ENCODE peak calls at places on chromosomes 3 and 15, in nine cellular contexts. One of them, this sample, is unnamed.

GRCh38 chr3:87270908-87271727 is 5.3 kb downstream of the POU1F1 start:
- DNase-seq in AG04450: no peak
- DNase-seq in mammary epithelial cell: no peak
- DNase-seq in stomach: no peak
- DNase-seq in MM.1S: no peak
- DNase-seq in neural progenitor cell: no peak
- DNase-seq in esophagus muscularis mucosa: no peak
- DNase-seq in IMR-90: no peak
- DNase-seq in pancreas: no peak
- DNase-seq in this sample: no peak

GRCh38 chr3:175432338-175433025 is 573.3 kb downstream of the NAALADL2 start:
- DNase-seq in AG04450: no peak
- DNase-seq in mammary epithelial cell: no peak
- DNase-seq in stomach: no peak
- DNase-seq in MM.1S: no peak
- DNase-seq in neural progenitor cell: no peak
- DNase-seq in esophagus muscularis mucosa: no peak
- DNase-seq in IMR-90: peak; percentile 56
- DNase-seq in pancreas: no peak
- DNase-seq in this sample: no peak

GRCh38 chr15:100224206-100225185 is 117.3 kb downstream of the ADAMTS17 start:
- DNase-seq in AG04450: no peak
- DNase-seq in mammary epithelial cell: peak; percentile 79
- DNase-seq in stomach: no peak
- DNase-seq in MM.1S: no peak
- DNase-seq in neural progenitor cell: no peak
- DNase-seq in esophagus muscularis mucosa: no peak
- DNase-seq in IMR-90: no peak
- DNase-seq in pancreas: peak; percentile 8
- DNase-seq in this sample: no peak

GRCh38 chr15:63089260-63090043 is 32.2 kb upstream of the LACTB start:
- DNase-seq in AG04450: peak; percentile 90
- DNase-seq in mammary epithelial cell: no peak
- DNase-seq in stomach: no peak
- DNase-seq in MM.1S: no peak
- DNase-seq in neural progenitor cell: no peak
- DNase-seq in esophagus muscularis mucosa: no peak
- DNase-seq in IMR-90: peak; percentile 97
- DNase-seq in pancreas: no peak
- DNase-seq in this sample: peak; percentile 24

GRCh38 chr3:66256806-66257205 is 36.0 kb downstream of the SLC25A26 start:
- DNase-seq in AG04450: no peak
- DNase-seq in mammary epithelial cell: no peak
- DNase-seq in stomach: no peak
- DNase-seq in MM.1S: no peak
- DNase-seq in neural progenitor cell: no peak
- DNase-seq in esophagus muscularis mucosa: no peak
- DNase-seq in IMR-90: peak; percentile 72
- DNase-seq in pancreas: no peak
- DNase-seq in this sample: no peak

GRCh38 chr3:30350901-30351300 is 255.5 kb upstream of the TGFBR2 start:
- DNase-seq in AG04450: no peak
- DNase-seq in mammary epithelial cell: no peak
- DNase-seq in stomach: no peak
- DNase-seq in MM.1S: no peak
- DNase-seq in neural progenitor cell: no peak
- DNase-seq in esophagus muscularis mucosa: no peak
- DNase-seq in IMR-90: no peak
- DNase-seq in pancreas: no peak
- DNase-seq in this sample: no peak

GRCh38 chr3:132654190-132654589 is 5.4 kb downstream of the ACAD11 start:
- DNase-seq in AG04450: no peak
- DNase-seq in mammary epithelial cell: no peak
- DNase-seq in stomach: no peak
- DNase-seq in MM.1S: no peak
- DNase-seq in neural progenitor cell: no peak
- DNase-seq in esophagus muscularis mucosa: no peak
- DNase-seq in IMR-90: no peak
- DNase-seq in pancreas: no peak
- DNase-seq in this sample: no peak

GRCh38 chr3:124217542-124217941 is 225.6 kb upstream of the ROPN1 start:
- DNase-seq in AG04450: peak; percentile 44
- DNase-seq in mammary epithelial cell: peak; percentile 58
- DNase-seq in stomach: peak; percentile 53
- DNase-seq in MM.1S: peak; percentile 74
- DNase-seq in neural progenitor cell: peak; percentile 87
- DNase-seq in esophagus muscularis mucosa: no peak
- DNase-seq in IMR-90: peak; percentile 79
- DNase-seq in pancreas: no peak
- DNase-seq in this sample: no peak

GRCh38 chr15:38490231-38490630 is 36.3 kb downstream of the FAM98B start:
- DNase-seq in AG04450: peak; percentile 26
- DNase-seq in mammary epithelial cell: no peak
- DNase-seq in stomach: no peak
- DNase-seq in MM.1S: no peak
- DNase-seq in neural progenitor cell: no peak
- DNase-seq in esophagus muscularis mucosa: no peak
- DNase-seq in IMR-90: peak; percentile 87
- DNase-seq in pancreas: no peak
- DNase-seq in this sample: no peak

GRCh38 chr3:129040579-129041300 is 19.8 kb upstream of the GP9 start:
- DNase-seq in AG04450: no peak
- DNase-seq in mammary epithelial cell: no peak
- DNase-seq in stomach: no peak
- DNase-seq in MM.1S: no peak
- DNase-seq in neural progenitor cell: peak; percentile 21
- DNase-seq in esophagus muscularis mucosa: no peak
- DNase-seq in IMR-90: no peak
- DNase-seq in pancreas: peak; percentile 44
- DNase-seq in this sample: no peak

GRCh38 chr3:150747909-150748568 is 14.9 kb downstream of the SIAH2 start:
- DNase-seq in AG04450: no peak
- DNase-seq in mammary epithelial cell: no peak
- DNase-seq in stomach: no peak
- DNase-seq in MM.1S: no peak
- DNase-seq in neural progenitor cell: no peak
- DNase-seq in esophagus muscularis mucosa: no peak
- DNase-seq in IMR-90: no peak
- DNase-seq in pancreas: no peak
- DNase-seq in this sample: no peak
- H3K27ac ChIP-seq in AG04450: no peak overlapping the region
- H3K27ac ChIP-seq in mammary epithelial cell: no peak overlapping the region
- H3K27ac ChIP-seq in stomach: no peak overlapping the region
- H3K27ac ChIP-seq in MM.1S: no peak overlapping the region
- H3K27ac ChIP-seq in neural progenitor cell: no peak overlapping the region
- H3K27ac ChIP-seq in esophagus muscularis mucosa: no peak overlapping the region
- H3K27ac ChIP-seq in IMR-90: no peak overlapping the region
- H3K27ac ChIP-seq in pancreas: no peak overlapping the region
- H3K27ac ChIP-seq in this sample: no peak overlapping the region

GRCh38 chr3:9945358-9945757 is 6.8 kb downstream of the PRRT3 start:
- DNase-seq in AG04450: no peak
- DNase-seq in mammary epithelial cell: no peak
- DNase-seq in stomach: no peak
- DNase-seq in MM.1S: no peak
- DNase-seq in neural progenitor cell: no peak
- DNase-seq in esophagus muscularis mucosa: no peak
- DNase-seq in IMR-90: no peak
- DNase-seq in pancreas: no peak
- DNase-seq in this sample: no peak

GRCh38 chr3:9947025-9947995 is 4.9 kb downstream of the PRRT3 start:
- DNase-seq in AG04450: no peak
- DNase-seq in mammary epithelial cell: peak; percentile 61
- DNase-seq in stomach: peak; percentile 81
- DNase-seq in MM.1S: no peak
- DNase-seq in neural progenitor cell: peak; percentile 85
- DNase-seq in esophagus muscularis mucosa: no peak
- DNase-seq in IMR-90: peak; percentile 33
- DNase-seq in pancreas: peak; percentile 90
- DNase-seq in this sample: peak; percentile 61

GRCh38 chr3:9944271-9944670 is 7.9 kb downstream of the PRRT3 start:
- DNase-seq in AG04450: no peak
- DNase-seq in mammary epithelial cell: no peak
- DNase-seq in stomach: no peak
- DNase-seq in MM.1S: no peak
- DNase-seq in neural progenitor cell: no peak
- DNase-seq in esophagus muscularis mucosa: no peak
- DNase-seq in IMR-90: no peak
- DNase-seq in pancreas: no peak
- DNase-seq in this sample: no peak

GRCh38 chr3:9948586-9948985 is 3.6 kb downstream of the PRRT3 start:
- DNase-seq in AG04450: no peak
- DNase-seq in mammary epithelial cell: no peak
- DNase-seq in stomach: no peak
- DNase-seq in MM.1S: no peak
- DNase-seq in neural progenitor cell: no peak
- DNase-seq in esophagus muscularis mucosa: no peak
- DNase-seq in IMR-90: no peak
- DNase-seq in pancreas: no peak
- DNase-seq in this sample: no peak

DNA sequence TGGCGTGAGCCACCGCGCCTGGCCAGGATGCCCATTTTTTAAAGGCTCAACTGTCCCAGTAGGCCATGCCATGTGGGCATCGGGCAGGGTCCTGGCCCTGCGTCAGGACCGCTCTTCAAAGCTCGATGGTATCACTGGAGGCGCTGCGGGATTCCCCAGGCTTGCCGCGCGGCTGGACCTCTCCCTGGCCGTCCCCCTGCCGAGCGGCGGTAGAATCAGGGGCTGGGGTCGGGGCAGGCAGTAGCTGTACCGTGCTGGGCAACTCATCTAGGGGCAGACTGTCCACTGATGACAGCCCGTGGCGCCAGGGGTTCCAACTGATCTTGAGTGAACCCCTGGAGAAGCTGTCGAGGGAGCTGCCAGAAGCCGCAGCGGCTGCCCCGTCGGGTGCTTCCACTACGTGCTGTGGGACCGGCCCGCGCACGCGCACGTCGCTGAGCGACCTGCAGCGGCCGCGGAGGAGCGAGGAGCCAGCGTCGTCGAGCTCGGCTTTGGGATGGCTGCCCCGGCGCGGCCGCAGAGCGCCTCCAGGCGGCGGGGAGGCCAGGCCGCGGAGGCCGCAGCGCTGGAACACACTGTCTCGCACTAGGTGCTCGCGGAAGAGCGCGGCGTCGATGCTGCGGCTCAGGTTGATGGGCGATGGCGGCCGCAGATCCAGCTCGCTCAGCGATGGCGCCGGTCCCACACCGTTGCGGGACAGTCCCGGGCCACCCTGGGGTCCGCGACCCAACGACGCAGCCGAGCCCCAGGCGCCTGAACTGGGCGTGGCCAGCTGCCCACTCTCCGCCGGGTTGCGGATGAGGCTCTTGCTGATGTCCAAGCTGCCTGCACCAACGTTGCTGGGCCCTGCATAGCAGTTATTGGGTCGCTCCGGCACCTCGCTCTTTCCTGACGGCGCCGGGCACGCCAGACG is 5.8 kb downstream of the PRRT3 start:
- DNase-seq in AG04450: peak; percentile 66
- DNase-seq in mammary epithelial cell: peak; percentile 79
- DNase-seq in stomach: peak; percentile 92
- DNase-seq in MM.1S: no peak
- DNase-seq in neural progenitor cell: peak; percentile 95
- DNase-seq in esophagus muscularis mucosa: peak; percentile 93
- DNase-seq in IMR-90: peak; percentile 81
- DNase-seq in pancreas: peak; percentile 95
- DNase-seq in this sample: peak; percentile 92
- TF ChIP-seq CTCF in AG04450: peak; percentile 63
- TF ChIP-seq CTCF in mammary epithelial cell: peak; percentile 64
- TF ChIP-seq CTCF in stomach: no peak
- TF ChIP-seq CTCF in MM.1S: no peak
- TF ChIP-seq CTCF in neural progenitor cell: peak; percentile 71
- TF ChIP-seq CTCF in esophagus muscularis mucosa: peak; percentile 81
- TF ChIP-seq CTCF in IMR-90: peak; percentile 78
- TF ChIP-seq CTCF in pancreas: peak; percentile 68
- TF ChIP-seq CTCF in this sample: peak; percentile 97

GRCh38 chr3:101852315-101852714 is 3.0 kb downstream of the NFKBIZ start:
- DNase-seq in AG04450: no peak
- DNase-seq in mammary epithelial cell: no peak
- DNase-seq in stomach: no peak
- DNase-seq in MM.1S: no peak
- DNase-seq in neural progenitor cell: no peak
- DNase-seq in esophagus muscularis mucosa: no peak
- DNase-seq in IMR-90: no peak
- DNase-seq in pancreas: no peak
- DNase-seq in this sample: no peak

GRCh38 chr3:101851072-101851471 is 1.8 kb downstream of the NFKBIZ start:
- DNase-seq in AG04450: no peak
- DNase-seq in mammary epithelial cell: no peak
- DNase-seq in stomach: no peak
- DNase-seq in MM.1S: no peak
- DNase-seq in neural progenitor cell: no peak
- DNase-seq in esophagus muscularis mucosa: no peak
- DNase-seq in IMR-90: no peak
- DNase-seq in pancreas: no peak
- DNase-seq in this sample: no peak

GRCh38 chr3:101850327-101851048 is 1.2 kb downstream of the NFKBIZ start:
- DNase-seq in AG04450: no peak
- DNase-seq in mammary epithelial cell: peak; percentile 49
- DNase-seq in stomach: no peak
- DNase-seq in MM.1S: peak; percentile 75
- DNase-seq in neural progenitor cell: peak; percentile 6
- DNase-seq in esophagus muscularis mucosa: no peak
- DNase-seq in IMR-90: peak; percentile 81
- DNase-seq in pancreas: no peak
- DNase-seq in this sample: no peak

GRCh38 chr3:101852983-101853382 is 3.7 kb downstream of the NFKBIZ start:
- DNase-seq in AG04450: no peak
- DNase-seq in mammary epithelial cell: no peak
- DNase-seq in stomach: no peak
- DNase-seq in MM.1S: no peak
- DNase-seq in neural progenitor cell: no peak
- DNase-seq in esophagus muscularis mucosa: no peak
- DNase-seq in IMR-90: no peak
- DNase-seq in pancreas: no peak
- DNase-seq in this sample: no peak

DNA sequence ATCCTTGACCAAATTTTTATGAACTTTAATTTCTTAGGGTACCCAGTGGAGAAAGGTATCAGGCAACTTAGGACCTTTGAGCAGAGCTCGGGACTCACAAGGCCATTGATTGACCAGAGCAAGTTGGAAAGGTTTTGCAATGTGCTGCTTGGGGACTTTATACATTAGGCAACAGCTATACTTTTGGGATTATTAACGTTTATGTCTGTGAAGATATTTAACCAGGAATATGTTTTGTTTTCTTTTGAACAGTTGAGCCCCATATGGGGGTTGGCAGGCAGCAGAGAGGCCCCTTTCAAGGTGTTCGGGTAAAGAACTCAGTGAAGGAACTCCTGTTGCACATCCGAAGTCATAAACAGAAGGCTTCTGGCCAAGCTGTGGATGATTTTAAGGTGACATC is 2.5 kb downstream of the NFKBIZ start:
- DNase-seq in AG04450: no peak
- DNase-seq in mammary epithelial cell: no peak
- DNase-seq in stomach: no peak
- DNase-seq in MM.1S: no peak
- DNase-seq in neural progenitor cell: no peak
- DNase-seq in esophagus muscularis mucosa: no peak
- DNase-seq in IMR-90: no peak
- DNase-seq in pancreas: no peak
- DNase-seq in this sample: no peak
- H3K27ac ChIP-seq in AG04450: no peak overlapping the region
- H3K27ac ChIP-seq in mammary epithelial cell: peak overlapping the region; percentile 92
- H3K27ac ChIP-seq in stomach: peak overlapping the region; percentile 72
- H3K27ac ChIP-seq in MM.1S: no peak overlapping the region
- H3K27ac ChIP-seq in neural progenitor cell: no peak overlapping the region
- H3K27ac ChIP-seq in esophagus muscularis mucosa: peak overlapping the region; percentile 98
- H3K27ac ChIP-seq in IMR-90: peak overlapping the region; percentile 6
- H3K27ac ChIP-seq in pancreas: no peak overlapping the region
- H3K27ac ChIP-seq in this sample: no peak overlapping the region

GRCh38 chr15:89794627-89795241 is 18.6 kb downstream of the MESP2 start:
- DNase-seq in AG04450: no peak
- DNase-seq in mammary epithelial cell: no peak
- DNase-seq in stomach: no peak
- DNase-seq in MM.1S: no peak
- DNase-seq in neural progenitor cell: no peak
- DNase-seq in esophagus muscularis mucosa: no peak
- DNase-seq in IMR-90: peak; percentile 70
- DNase-seq in pancreas: no peak
- DNase-seq in this sample: no peak
- TF ChIP-seq CTCF in AG04450: no peak
- TF ChIP-seq CTCF in mammary epithelial cell: no peak
- TF ChIP-seq CTCF in stomach: no peak
- TF ChIP-seq CTCF in MM.1S: no peak
- TF ChIP-seq CTCF in neural progenitor cell: no peak
- TF ChIP-seq CTCF in esophagus muscularis mucosa: no peak
- TF ChIP-seq CTCF in IMR-90: no peak
- TF ChIP-seq CTCF in pancreas: no peak
- TF ChIP-seq CTCF in this sample: no peak